ENCODE peak calls at places on chromosomes 6 and 20, in five cellular contexts. J, D, O, Y and L are unnamed samples.
A peak's percentile ranks its signal among the peaks of the same experiment; 100 is the strongest.

GRCh38 chr6:126716012-126716411 is 376.1 kb downstream of the CENPW start:
- DNase-seq in D (no peak), O (no peak), Y (peak; percentile 16), J (no peak), L (no peak)

GRCh38 chr6:35402136-35402855 is 49.8 kb upstream of the FANCE start:
- DNase-seq in J (no peak), D (no peak), O (no peak), Y (no peak), L (no peak)

GRCh38 chr20:37697314-37697713 is 3.5 kb downstream of the CTNNBL1 start:
- DNase-seq in D (no peak), J (no peak), Y (no peak), O (no peak), L (no peak)

GRCh38 chr20:32282461-32282860 is 5.0 kb downstream of the KIF3B start:
- DNase-seq in O (no peak), D (no peak), Y (no peak), J (no peak), L (no peak)

GRCh38 chr6:48111575-48111974 is 578 bp upstream of the PTCHD4 start:
- DNase-seq in J (no peak), D (no peak), O (no peak), Y (no peak), L (no peak)

GRCh38 chr6:44859901-44860410 is 468.2 kb upstream of the RUNX2 start:
- DNase-seq in Y (no peak), D (no peak), J (no peak), O (no peak), L (no peak)

GRCh38 chr20:19765266-19765665 is 7.2 kb downstream of the RIN2 start:
- DNase-seq in J (no peak), D (no peak), Y (no peak), O (no peak), L (no peak)

GRCh38 chr20:36314734-36315544 is 8.8 kb downstream of the DLGAP4 start:
- DNase-seq in D (no peak), J (no peak), Y (no peak), O (no peak), L (no peak)

GRCh38 chr6:53910834-53911233 is 116.0 kb downstream of the LRRC1 start:
- DNase-seq in D (no peak), O (no peak), Y (no peak), J (no peak), L (no peak)

GRCh38 chr20:45456632-45457031 is 12.9 kb upstream of the WFDC2 start:
- DNase-seq in O (no peak), D (no peak), J (peak; percentile 20), Y (no peak), L (peak; percentile 29)

GRCh38 chr6:140380371-140381218 is 1006.1 kb upstream of the CITED2 start:
- DNase-seq in O (no peak), D (no peak), Y (peak; percentile 58), J (no peak), L (no peak)

GRCh38 chr6:30325873-30326445 is 768 bp upstream of the TRIM39 start:
- DNase-seq in D (no peak), O (peak; percentile 64), Y (no peak), J (peak; percentile 38), L (no peak)

GRCh38 chr6:100347901-100348550 is 116.7 kb downstream of the SIM1 start:
- DNase-seq in Y (peak; percentile 52), D (no peak), O (no peak), J (no peak), L (no peak)

GRCh38 chr20:9488063-9488462 is 26.3 kb upstream of the LAMP5 start:
- DNase-seq in O (no peak), D (no peak), Y (no peak), J (no peak), L (no peak)

GRCh38 chr6:52707963-52708680 is 37.2 kb downstream of the TMEM14A start:
- DNase-seq in Y (no peak), J (no peak), O (no peak), D (no peak), L (no peak)

GRCh38 chr6:122376246-122376645 is 23.2 kb upstream of the HSF2 start:
- DNase-seq in D (no peak), J (no peak), O (no peak), Y (no peak), L (no peak)

GRCh38 chr20:60718743-60719142 is 533.3 kb upstream of the CDH4 start:
- DNase-seq in Y (no peak), J (no peak), D (no peak), O (no peak), L (no peak)

GRCh38 chr6:137188855-137189254 is 15.4 kb upstream of the IL22RA2 start:
- DNase-seq in D (no peak), J (no peak), Y (no peak), O (no peak), L (no peak)

GRCh38 chr6:159758031-159759001 is 3.5 kb upstream of the ACAT2 start:
- DNase-seq in O (no peak), D (no peak), Y (peak; percentile 8), J (no peak), L (no peak)

GRCh38 chr6:93417421-93417996 is 1.9 kb downstream of the EPHA7 start:
- DNase-seq in J (no peak), Y (peak; percentile 15), O (no peak), D (no peak), L (no peak)

GRCh38 chr20:57397004-57397692 is 6.0 kb downstream of the RBM38 start:
- DNase-seq in D (no peak), Y (no peak), J (no peak), O (no peak), L (no peak)

GRCh38 chr20:51542033-51542893 is at the start of gene NFATC2:
- DNase-seq in D (peak; percentile 46), O (no peak), Y (no peak), J (no peak), L (no peak)

GRCh38 chr20:40275738-40276137 is 413.3 kb downstream of the MAFB start:
- DNase-seq in J (no peak), D (no peak), O (no peak), Y (no peak), L (no peak)